ENCODE peak calls at places on chromosomes 16 and 17, in eight cellular contexts. J is fibroblast of mammary gland, T is progenitor cell of endocrine pancreas, V is GM13976, G is BJ, P is tibial artery, O is left ventricle myocardium inferior, R is tibial nerve. N is an unnamed sample.

GRCh38 chr17:4719146-4719545 is 8.7 kb downstream of the ARRB2 start:
- DNase-seq in R (no peak), G (no peak), P (no peak), J (no peak), T (no peak), O (no peak), V (no peak), N (no peak)

GRCh38 chr17:35743911-35744328 is 9.1 kb downstream of the GAS2L2 start:
- DNase-seq in J (peak; percentile 29), P (no peak), O (no peak), G (no peak), R (no peak), V (no peak), T (peak; percentile 52), N (no peak)

GRCh38 chr16:1333854-1334719 is 642 bp downstream of the BAIAP3 start:
- DNase-seq in V (no peak), P (no peak), J (no peak), G (no peak), O (no peak), T (no peak), R (no peak), N (no peak)

GRCh38 chr16:85041184-85041928 is 13.8 kb downstream of the KIAA0513 start:
- DNase-seq in T (no peak), G (no peak), P (no peak), V (no peak), J (no peak), R (no peak), O (no peak), N (no peak)

GRCh38 chr17:31556969-31557620 is 165.6 kb downstream of the RAB11FIP4 start:
- DNase-seq in R (no peak), J (no peak), T (no peak), O (no peak), V (no peak), P (no peak), G (no peak), N (no peak)

GRCh38 chr17:27153005-27153404 is 140.9 kb upstream of the WSB1 start:
- DNase-seq in J (peak; percentile 86), P (no peak), G (no peak), R (no peak), T (no peak), O (no peak), V (peak; percentile 2), N (no peak)

GRCh38 chr17:49910858-49911204 is 58.2 kb upstream of the DLX4 start:
- DNase-seq in R (no peak), T (no peak), G (no peak), P (no peak), O (no peak), V (no peak), J (no peak), N (no peak)

GRCh38 chr17:27577884-27578717 is 52.9 kb upstream of the LGALS9 start:
- DNase-seq in T (no peak), G (no peak), R (no peak), O (peak; percentile 46), P (no peak), J (no peak), V (no peak), N (no peak)

GRCh38 chr17:32267690-32268205 is 2.1 kb downstream of the RHBDL3 start:
- DNase-seq in T (no peak), R (no peak), P (no peak), V (no peak), G (no peak), J (no peak), O (no peak), N (no peak)

GRCh38 chr17:37605813-37606505 is 3.3 kb downstream of the SYNRG start:
- DNase-seq in G (peak; percentile 82), V (peak; percentile 21), J (no peak), R (no peak), O (no peak), P (no peak), T (no peak), N (no peak)

GRCh38 chr17:42005128-42005527 is 12.1 kb downstream of the DNAJC7 start:
- DNase-seq in G (peak; percentile 59), R (no peak), O (no peak), V (no peak), P (no peak), J (no peak), T (no peak), N (no peak)

GRCh38 chr16:68081796-68082567 is 3.2 kb upstream of the NFATC3 start:
- DNase-seq in P (no peak), J (no peak), V (no peak), O (no peak), T (no peak), G (no peak), R (no peak), N (no peak)

GRCh38 chr17:31308935-31309334 is 4.9 kb downstream of the EVI2B start:
- DNase-seq in R (no peak), V (no peak), T (no peak), P (no peak), J (no peak), G (no peak), O (no peak), N (no peak)

GRCh38 chr17:76461765-76462555 is 5.4 kb upstream of the AANAT start:
- DNase-seq in G (no peak), T (no peak), O (no peak), R (no peak), J (no peak), V (no peak), P (no peak), N (peak; percentile 37)

GRCh38 chr17:66953661-66954060 is 10.8 kb upstream of the CACNG4 start:
- DNase-seq in R (no peak), G (no peak), V (no peak), J (no peak), O (no peak), P (no peak), T (no peak), N (no peak)

GRCh38 chr17:81218991-81219390 is 3.8 kb downstream of the CEP131 start:
- DNase-seq in R (no peak), P (no peak), J (no peak), O (no peak), T (no peak), V (no peak), G (no peak), N (no peak)

GRCh38 chr17:2282297-2282873 is 21.2 kb downstream of the SMG6 start:
- DNase-seq in P (peak; percentile 30), V (peak; percentile 62), T (no peak), R (no peak), J (peak; percentile 89), G (no peak), O (no peak), N (no peak)

GRCh38 chr17:58046230-58047094 is 36.8 kb upstream of the DYNLL2 start:
- DNase-seq in P (no peak), O (peak; percentile 22), R (no peak), T (no peak), G (no peak), V (no peak), J (no peak), N (no peak)

GRCh38 chr17:7211512-7212277 is 7.9 kb downstream of the DLG4 start:
- DNase-seq in G (no peak), J (no peak), R (no peak), T (no peak), P (no peak), O (peak; percentile 12), V (no peak), N (no peak)

GRCh38 chr17:7215136-7215638 is 4.4 kb downstream of the DLG4 start:
- DNase-seq in R (no peak), T (no peak), P (no peak), J (no peak), G (no peak), O (no peak), V (no peak), N (no peak)

GRCh38 chr17:7214300-7215135 is 5.1 kb downstream of the DLG4 start:
- DNase-seq in T (peak; percentile 99), J (peak; percentile 94), R (peak; percentile 94), G (peak; percentile 71), O (peak; percentile 99), P (peak; percentile 98), V (peak; percentile 98), N (peak; percentile 95)

GRCh38 chr17:7215652-7216139 is 3.9 kb downstream of the DLG4 start:
- DNase-seq in P (no peak), R (no peak), J (no peak), G (no peak), O (no peak), V (no peak), T (no peak), N (no peak)

DNA sequence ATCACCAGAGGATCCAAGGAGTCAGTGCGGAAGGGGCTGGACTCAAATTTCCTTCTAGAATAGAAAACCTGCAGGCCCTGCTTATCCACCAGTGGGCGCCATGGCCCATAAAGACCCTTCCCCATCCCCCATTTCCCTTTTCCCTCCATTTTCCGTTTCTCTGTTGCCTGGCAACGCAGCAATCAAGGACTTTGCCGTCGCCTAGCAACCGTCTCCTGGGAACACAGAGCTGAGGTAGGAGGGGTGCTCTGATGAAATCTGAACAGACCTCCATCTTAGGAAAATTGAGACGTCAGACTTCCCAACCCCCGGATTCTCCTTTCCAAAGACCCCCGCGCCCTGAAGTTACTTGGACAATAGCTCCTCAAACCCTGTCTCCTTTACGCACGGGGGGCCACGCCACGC is 5.7 kb downstream of the DLG4 start:
- DNase-seq in J (peak; percentile 80), R (no peak), O (peak; percentile 52), G (no peak), P (peak; percentile 71), V (peak; percentile 64), T (peak; percentile 76), N (peak; percentile 79)
- TF ChIP-seq CTCF in J (peak; percentile 46), R (no peak), O (peak; percentile 32), G (peak; percentile 45), P (peak; percentile 27), V (peak; percentile 17), T (peak; percentile 76), N (peak; percentile 36)

DNA sequence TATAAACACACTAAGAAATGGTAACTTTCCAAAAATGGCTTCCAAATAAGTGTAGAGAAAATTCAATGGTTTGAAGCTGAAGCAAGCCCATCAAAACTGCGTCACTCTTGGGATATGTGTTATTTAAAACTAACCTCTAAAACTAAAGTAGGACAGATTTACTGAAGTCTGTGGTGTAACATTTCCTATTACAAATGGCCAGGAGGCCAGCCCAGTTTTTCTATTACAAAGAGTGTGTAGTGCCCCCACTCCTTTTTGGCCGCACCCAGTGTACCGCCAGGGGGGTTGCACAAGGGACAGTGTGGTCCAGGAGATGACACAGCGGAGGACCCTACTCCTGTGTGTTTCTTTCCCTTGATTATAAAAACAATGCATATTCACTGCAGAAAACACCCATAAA is 50.7 kb upstream of the ERN1 start:
- DNase-seq in O (no peak), V (no peak), T (no peak), J (peak; percentile 10), R (no peak), G (no peak), P (peak; percentile 50), N (peak; percentile 89)
- TF ChIP-seq CTCF in O (no peak), V (no peak), T (no peak), J (no peak), R (no peak), G (no peak), P (no peak), N (no peak)

GRCh38 chr17:51850206-51850605 is 308.3 kb downstream of the CA10 start:
- DNase-seq in G (no peak), J (no peak), O (no peak), V (no peak), P (no peak), R (no peak), T (no peak), N (no peak)
- TF ChIP-seq CTCF in G (no peak), J (no peak), O (no peak), V (no peak), P (no peak), R (no peak), T (peak; percentile 15), N (no peak)

GRCh38 chr17:19867094-19867653 is 562 bp downstream of the ULK2 start:
- DNase-seq in V (peak; percentile 74), P (peak; percentile 71), G (no peak), T (peak; percentile 57), O (peak; percentile 76), R (peak; percentile 56), J (peak; percentile 57), N (no peak)

GRCh38 chr17:19867654-19868395 is at the start of gene ULK2:
- DNase-seq in V (peak; percentile 74), R (no peak), J (peak; percentile 69), O (peak; percentile 74), T (peak; percentile 61), P (peak; percentile 27), G (no peak), N (peak; percentile 48)
- TF ChIP-seq CTCF in V (no peak), R (peak; percentile 52), J (no peak), O (no peak), T (peak; percentile 23), P (no peak), G (no peak), N (peak; percentile 26)